ENCODE peak calls at places on chromosomes 3 and 15, in six cellular contexts. D is thoracic aorta, L is spleen, Z is ovary, T is neural progenitor cell, I is PC-3. W is an unnamed sample. For H3K36me3, the result is how much of the 10 kb centered on the place peaks cover.

GRCh38 chr3:156174229-156174847 is 54.0 kb downstream of the KCNAB1 start:
- DNase-seq in D (no peak), L (no peak), Z (no peak), T (peak), I (peak), W (no peak)

GRCh38 chr3:8755564-8756237 is 13.7 kb downstream of the OXTR start:
- DNase-seq in D (no peak), L (no peak), Z (no peak), T (no peak), I (peak), W (no peak)

GRCh38 chr3:151201046-151201730 is 1.8 kb downstream of the GPR171 start:
- DNase-seq in D (no peak), L (no peak), Z (no peak), T (no peak), I (no peak), W (no peak)

GRCh38 chr15:78360958-78361714 is 21.0 kb downstream of the CRABP1 start:
- DNase-seq in D (no peak), L (no peak), Z (no peak), T (no peak), I (no peak), W (no peak)

GRCh38 chr15:39504812-39505211 is 76.1 kb upstream of the THBS1 start:
- DNase-seq in D (no peak), L (no peak), Z (no peak), T (no peak), I (peak), W (no peak)

GRCh38 chr3:28081533-28081947 is 159.9 kb upstream of the CMC1 start:
- DNase-seq in D (no peak), L (no peak), Z (no peak), T (no peak), I (no peak), W (no peak)

GRCh38 chr3:40309925-40310635 is 573 bp downstream of the EIF1B start:
- DNase-seq in D (no peak), L (peak), Z (peak), T (peak), I (peak), W (peak)

GRCh38 chr3:136898549-136898948 is 36.5 kb downstream of the NCK1 start:
- DNase-seq in D (no peak), L (no peak), Z (no peak), T (no peak), I (no peak), W (no peak)

GRCh38 chr15:70762469-70763119 is 764 bp downstream of the UACA start:
- DNase-seq in D (no peak), L (peak), Z (peak), T (peak), I (peak), W (peak)

GRCh38 chr3:194089357-194090177 is 46.4 kb upstream of the HES1 start:
- DNase-seq in D (peak), L (peak), Z (peak), T (peak), I (peak), W (peak)

GRCh38 chr15:79084308-79084968 is 6.1 kb downstream of the RASGRF1 start:
- DNase-seq in D (no peak), L (no peak), Z (no peak), T (no peak), I (no peak), W (no peak)

DNA sequence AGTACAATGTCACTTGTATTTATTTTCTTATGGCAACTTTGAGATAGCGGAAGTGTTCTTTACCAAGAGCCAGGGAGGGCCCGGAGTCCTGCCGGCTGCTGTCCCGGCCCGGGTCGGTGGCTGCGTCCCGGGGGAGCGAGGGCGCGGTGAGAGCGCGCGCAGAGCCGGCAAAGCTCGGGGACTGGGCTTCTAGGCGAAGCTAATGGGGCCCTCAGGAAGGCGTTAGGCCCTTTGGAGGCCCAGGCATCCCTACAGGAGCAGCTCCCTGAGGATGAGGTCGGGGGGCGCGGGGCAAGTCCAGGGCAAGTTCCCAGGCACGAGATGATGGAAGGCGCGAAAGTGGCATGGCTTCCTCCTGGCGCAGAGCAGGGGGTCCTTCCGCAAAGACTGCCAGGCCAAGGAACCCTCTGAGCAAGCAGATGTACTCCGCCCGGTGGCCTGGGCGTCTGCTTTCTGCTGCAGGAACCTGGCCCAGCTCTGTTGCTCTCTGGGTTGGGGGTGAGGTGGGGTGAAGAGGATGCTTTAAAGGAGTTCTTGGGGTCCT is 13.1 kb downstream of the NR2F2 start:
- DNase-seq in D (no peak), L (no peak), Z (peak), T (peak), I (no peak), W (peak)
- H3K36me3 ChIP-seq in D (under half), L (under half), Z (under half), T (under half), I (under half), W (under half)

DNA sequence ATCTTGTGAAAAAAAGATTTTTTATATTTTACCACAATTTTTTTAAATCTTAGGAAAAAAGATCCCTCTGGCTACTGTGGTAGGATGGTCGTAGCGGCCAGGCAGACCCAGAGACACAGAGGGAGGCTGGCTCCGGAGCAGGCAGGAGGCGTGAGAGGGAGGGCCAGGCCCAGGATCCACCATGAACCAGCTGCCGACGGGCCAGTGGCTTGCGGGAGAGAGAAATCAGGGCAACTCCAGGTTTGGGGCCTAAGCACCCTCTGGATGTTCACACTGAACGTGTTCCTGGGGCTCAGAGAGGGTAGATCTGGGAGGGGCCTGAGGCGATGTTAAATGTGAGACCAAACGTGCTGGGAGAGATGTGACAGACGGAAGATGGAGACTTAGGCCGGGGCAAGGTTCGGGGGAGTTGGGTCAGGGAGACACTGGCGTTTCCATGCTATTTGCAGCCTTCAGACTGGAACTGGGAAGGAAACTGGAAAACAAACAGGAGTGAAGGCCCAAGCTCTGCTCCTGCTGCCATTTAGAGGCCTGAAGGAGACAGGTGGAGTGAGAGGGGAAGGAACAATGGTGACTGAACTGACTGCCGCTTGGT is 1.6 kb upstream of the VILL start:
- DNase-seq in D (no peak), L (peak), Z (no peak), T (no peak), I (no peak), W (no peak)
- H3K27ac ChIP-seq in D (no peak), L (no peak), Z (no peak), T (no peak), I (no peak), W (no peak)

GRCh38 chr3:149167898-149168297 is 38.5 kb downstream of the HPS3 start:
- DNase-seq in D (no peak), L (no peak), Z (no peak), T (no peak), I (no peak), W (no peak)

GRCh38 chr3:149174901-149175300 is 45.5 kb downstream of the HPS3 start:
- DNase-seq in D (no peak), L (no peak), Z (no peak), T (peak), I (peak), W (no peak)

GRCh38 chr3:149170672-149171071 is 41.2 kb downstream of the HPS3 start:
- DNase-seq in D (no peak), L (no peak), Z (no peak), T (no peak), I (no peak), W (no peak)
- TF ChIP-seq CTCF in D (no peak), L (no peak), Z (no peak), T (no peak), I (no peak), W (no peak)

DNA sequence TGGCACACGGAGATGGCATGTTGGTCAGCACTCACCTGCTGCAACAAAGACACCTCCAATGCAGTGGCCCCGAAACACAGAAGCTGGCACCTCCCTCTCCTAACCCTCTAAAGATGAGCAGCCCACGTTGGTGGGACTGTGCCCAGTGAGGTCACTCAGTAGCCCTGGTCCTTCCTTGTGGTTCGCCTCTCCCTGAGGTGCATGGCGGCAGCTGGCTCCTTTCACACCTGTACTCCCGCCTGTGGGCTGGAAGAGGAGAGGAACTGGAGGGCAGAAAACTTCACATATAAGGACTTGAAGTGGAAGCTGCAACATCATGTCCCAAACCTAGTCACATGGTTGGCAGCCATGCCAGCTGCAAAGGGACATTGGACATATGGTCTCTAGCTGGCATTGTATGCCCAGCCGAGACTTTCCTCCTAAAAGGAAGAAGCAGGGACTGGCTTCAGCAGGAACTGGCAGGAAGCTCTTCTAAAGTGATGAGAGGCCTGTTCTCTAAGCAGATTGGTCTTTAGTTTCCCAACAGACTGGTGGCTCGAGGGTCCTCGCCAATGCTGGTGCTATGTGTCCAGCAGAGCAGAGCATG is 10.8 kb upstream of the C3orf22 start:
- DNase-seq in D (no peak), L (no peak), Z (no peak), T (no peak), I (no peak), W (no peak)
- H3K36me3 ChIP-seq in D (under half), L (under half), Z (under half), T (under half), I (under half), W (under half)

DNA sequence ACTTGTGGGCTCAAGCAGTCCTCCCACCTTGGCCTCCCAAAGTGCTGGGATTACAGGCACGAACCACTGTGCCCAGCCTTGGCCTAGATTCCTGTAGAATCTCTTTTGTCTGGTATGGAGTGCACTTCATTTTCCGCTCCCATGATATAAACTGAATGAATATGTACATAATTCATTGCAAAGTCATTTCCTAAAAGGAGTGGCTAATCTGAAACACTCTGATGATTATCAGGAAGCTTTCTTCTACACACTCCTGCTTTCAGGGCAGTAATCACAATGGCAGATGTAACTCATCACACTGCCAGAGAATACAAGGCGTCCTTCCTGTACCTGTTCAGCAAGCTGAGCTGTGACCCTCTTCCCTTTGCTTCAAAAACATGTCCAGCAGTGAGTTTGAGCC is 28.6 kb downstream of the RLBP1 start:
- DNase-seq in D (no peak), L (no peak), Z (no peak), T (no peak), I (no peak), W (no peak)
- H3K27ac ChIP-seq in D (no peak), L (no peak), Z (no peak), T (no peak), I (no peak), W (no peak)

DNA sequence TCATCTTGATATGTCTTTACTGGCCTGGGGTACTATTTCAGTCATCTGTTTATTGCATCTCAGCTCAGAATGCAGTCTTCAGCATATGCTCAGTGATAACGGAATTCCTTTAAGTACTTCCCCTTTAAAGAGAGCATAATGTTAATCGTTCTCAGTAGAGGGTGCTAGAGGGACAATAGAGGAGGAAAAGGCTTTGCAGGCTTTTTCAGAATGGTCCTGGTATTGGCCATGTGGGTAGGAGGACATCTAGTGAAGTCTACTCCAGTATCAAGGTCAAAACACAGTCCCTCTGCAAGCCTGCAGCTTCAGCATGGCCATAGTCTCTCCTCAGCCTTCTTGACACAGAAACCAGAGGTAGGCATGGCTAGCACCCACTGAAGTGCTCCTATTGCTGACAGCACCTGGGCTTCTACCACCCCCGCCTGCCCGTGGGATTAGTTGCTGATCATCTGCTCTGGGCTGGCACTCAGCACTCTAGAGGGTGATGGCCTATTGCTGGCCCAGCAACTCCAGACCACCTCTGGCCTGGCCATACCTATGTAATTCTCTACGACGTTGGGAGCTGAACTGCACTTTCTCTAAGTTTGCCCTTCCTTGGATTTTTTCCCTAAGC is 65.4 kb downstream of the KCNH8 start:
- DNase-seq in D (no peak), L (peak), Z (no peak), T (peak), I (peak), W (no peak)
- TF ChIP-seq CTCF in D (no peak), L (no peak), Z (no peak), T (peak), I (peak), W (no peak)

GRCh38 chr3:64147211-64147610 is 78.1 kb downstream of the PRICKLE2 start:
- DNase-seq in D (no peak), L (no peak), Z (no peak), T (no peak), I (no peak), W (no peak)

GRCh38 chr3:64150527-64151238 is 74.6 kb downstream of the PRICKLE2 start:
- DNase-seq in D (peak), L (no peak), Z (no peak), T (no peak), I (peak), W (peak)

GRCh38 chr3:64151335-64151871 is 73.9 kb downstream of the PRICKLE2 start:
- DNase-seq in D (no peak), L (no peak), Z (no peak), T (no peak), I (no peak), W (no peak)

GRCh38 chr3:64149886-64150285 is 75.4 kb downstream of the PRICKLE2 start:
- DNase-seq in D (no peak), L (no peak), Z (no peak), T (no peak), I (no peak), W (no peak)

DNA sequence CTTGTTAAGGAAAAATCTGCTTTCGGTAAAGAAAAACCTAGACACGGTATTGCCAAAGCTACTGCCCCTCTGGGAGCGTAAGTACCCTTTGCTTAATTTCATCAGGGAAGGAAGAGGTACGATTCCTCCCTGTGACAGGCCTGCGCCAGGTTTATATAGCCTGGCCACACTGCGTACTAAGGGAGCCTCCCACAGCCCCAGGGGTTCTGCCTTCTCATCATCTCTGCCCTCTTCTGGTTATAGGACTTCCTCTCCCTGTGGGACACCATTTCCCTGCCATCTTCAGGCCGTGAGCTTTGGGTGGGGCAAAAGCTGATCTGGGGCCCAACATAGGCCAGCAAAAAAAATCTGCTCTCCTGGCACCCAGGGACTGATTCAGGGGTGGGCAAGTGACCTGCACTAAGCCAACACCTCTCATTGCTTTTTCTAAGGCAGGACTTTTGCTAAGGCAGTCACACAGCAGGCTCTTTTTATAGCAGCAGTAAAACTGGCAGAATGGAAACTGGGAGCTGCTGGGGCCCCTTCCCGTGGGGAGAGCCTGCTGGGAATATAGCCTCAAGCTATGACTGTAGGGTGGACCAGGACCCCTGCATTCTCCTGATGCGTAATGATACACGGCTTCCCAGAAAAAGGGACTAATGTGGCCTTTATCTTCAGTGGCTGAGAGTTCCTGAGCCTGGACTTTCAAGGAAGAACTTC is 76.2 kb downstream of the PRICKLE2 start:
- DNase-seq in D (no peak), L (no peak), Z (no peak), T (no peak), I (no peak), W (no peak)
- H3K36me3 ChIP-seq in D (under half), L (under half), Z (under half), T (under half), I (under half), W (under half)